ENCODE peak calls at places on chromosomes 6 and 20, in five cellular contexts. V is fibroblast of mammary gland, A is tibial artery, G is ovary, N is psoas muscle. Q is an unnamed sample.

GRCh38 chr6:166775180-166775922 is 148.3 kb upstream of the RPS6KA2 start:
- DNase-seq in N (no peak), A (peak; percentile 41), G (peak; percentile 60), V (peak; percentile 78), Q (peak; percentile 63)

GRCh38 chr6:116485786-116486185 is 24.6 kb downstream of the CALHM6 start:
- DNase-seq in N (no peak), A (no peak), V (peak; percentile 55), G (no peak), Q (no peak)

GRCh38 chr6:129749749-129750120 is 39.8 kb upstream of the ARHGAP18 start:
- DNase-seq in V (peak; percentile 91), G (no peak), A (no peak), N (no peak), Q (peak; percentile 87)

GRCh38 chr6:1851681-1852456 is 242.2 kb downstream of the FOXC1 start:
- DNase-seq in N (no peak), A (no peak), V (no peak), G (no peak), Q (no peak)

GRCh38 chr6:89270951-89271721 is 44.0 kb downstream of the GABRR2 start:
- DNase-seq in G (no peak), V (no peak), N (no peak), A (no peak), Q (no peak)

GRCh38 chr20:45111799-45112471 is 3.0 kb downstream of the WFDC5 start:
- DNase-seq in N (no peak), A (no peak), V (no peak), G (no peak), Q (no peak)

GRCh38 chr6:80203283-80203682 is 96.8 kb downstream of the BCKDHB start:
- DNase-seq in N (no peak), G (no peak), V (no peak), A (no peak), Q (no peak)

GRCh38 chr20:52490715-52491430 is 299.3 kb upstream of the ZFP64 start:
- DNase-seq in A (no peak), G (no peak), V (peak; percentile 51), N (no peak), Q (peak; percentile 96)

GRCh38 chr6:54970337-54970736 is 123.8 kb downstream of the FAM83B start:
- DNase-seq in G (no peak), A (no peak), N (no peak), V (no peak), Q (peak; percentile 88)

GRCh38 chr6:131116755-131117360 is 18.4 kb upstream of the AKAP7 start:
- DNase-seq in V (peak; percentile 68), A (no peak), G (no peak), N (no peak), Q (peak; percentile 53)

GRCh38 chr6:27814665-27815424 is 97.4 kb downstream of the OR2B2 start:
- DNase-seq in G (peak; percentile 65), A (peak; percentile 64), N (no peak), V (peak; percentile 98), Q (peak; percentile 90)

GRCh38 chr6:138346302-138347195 is 31.2 kb upstream of the SMIM28 start:
- DNase-seq in G (no peak), N (no peak), A (no peak), V (peak; percentile 22), Q (peak; percentile 33)

GRCh38 chr6:156883497-156884252 is 106.5 kb downstream of the ARID1B start:
- DNase-seq in A (no peak), V (peak; percentile 13), N (no peak), G (no peak), Q (peak; percentile 58)

GRCh38 chr6:156109713-156110112 is 654.1 kb upstream of the NOX3 start:
- DNase-seq in A (no peak), N (no peak), G (no peak), V (no peak), Q (no peak)

GRCh38 chr20:17655865-17656489 is 26.1 kb downstream of the RRBP1 start:
- DNase-seq in N (no peak), G (no peak), V (peak; percentile 69), A (peak; percentile 15), Q (peak; percentile 57)

GRCh38 chr6:126661646-126662045 is 321.7 kb downstream of the CENPW start:
- DNase-seq in V (peak; percentile 92), N (no peak), A (no peak), G (no peak), Q (peak; percentile 52)

GRCh38 chr6:95095855-95096254 is 481.5 kb upstream of the MANEA start:
- DNase-seq in V (no peak), N (no peak), A (no peak), G (no peak), Q (no peak)

GRCh38 chr6:95094751-95095150 is 482.6 kb upstream of the MANEA start:
- DNase-seq in A (no peak), G (no peak), V (peak; percentile 39), N (no peak), Q (peak; percentile 87)

GRCh38 chr6:95093154-95093553 is 484.2 kb upstream of the MANEA start:
- DNase-seq in N (no peak), V (no peak), A (no peak), G (no peak), Q (peak; percentile 85)

GRCh38 chr6:95091823-95092436 is 485.4 kb upstream of the MANEA start:
- DNase-seq in N (no peak), A (no peak), V (peak; percentile 63), G (no peak), Q (peak; percentile 75)

DNA sequence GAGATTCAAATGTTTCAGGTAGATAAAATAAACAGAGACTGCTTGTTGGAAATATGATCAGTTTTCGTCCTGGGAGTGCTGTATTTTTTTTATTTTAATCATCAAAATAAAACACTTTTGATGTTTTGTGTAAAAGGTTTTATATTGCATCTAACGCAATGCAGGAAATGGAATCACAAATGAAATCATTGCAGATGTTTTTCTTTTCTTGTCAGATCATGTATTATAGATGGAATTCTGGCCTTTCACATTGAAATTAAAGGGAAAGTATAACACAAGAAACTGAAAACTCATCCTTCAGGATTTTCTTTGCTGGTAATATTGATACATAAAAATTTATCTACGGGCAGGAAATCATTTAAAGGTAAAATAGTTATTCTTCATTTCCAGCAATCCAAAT is 482.1 kb upstream of the MANEA start:
- DNase-seq in V (no peak), G (no peak), A (no peak), N (no peak), Q (peak; percentile 76)
- H3K4me3 ChIP-seq in V (no peak overlapping the region), G (no peak overlapping the region), A (no peak overlapping the region), N (no peak overlapping the region), Q (no peak overlapping the region)

DNA sequence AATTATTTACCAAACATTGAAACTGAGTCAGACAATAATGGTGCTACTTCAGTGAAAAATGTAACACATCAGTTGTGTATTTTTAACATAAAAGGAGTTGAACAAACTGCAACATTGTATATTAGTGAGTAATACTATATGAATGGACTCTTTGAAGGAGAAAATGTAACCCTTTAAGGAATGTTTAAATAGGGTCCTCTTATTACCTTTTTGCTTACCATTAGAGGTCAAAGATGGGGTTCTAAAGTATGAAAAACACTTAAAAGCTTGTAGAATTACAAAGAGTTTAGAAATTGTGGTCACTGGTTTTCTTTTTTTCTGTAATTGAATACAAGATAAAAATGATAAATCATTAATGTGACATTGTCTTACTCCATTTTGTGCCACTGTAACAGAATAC is 43.3 kb downstream of the SESN1 start:
- DNase-seq in N (no peak), A (no peak), G (no peak), V (no peak), Q (no peak)
- H3K4me3 ChIP-seq in N (no peak overlapping the region), A (no peak overlapping the region), G (no peak overlapping the region), V (no peak overlapping the region), Q (no peak overlapping the region)

DNA sequence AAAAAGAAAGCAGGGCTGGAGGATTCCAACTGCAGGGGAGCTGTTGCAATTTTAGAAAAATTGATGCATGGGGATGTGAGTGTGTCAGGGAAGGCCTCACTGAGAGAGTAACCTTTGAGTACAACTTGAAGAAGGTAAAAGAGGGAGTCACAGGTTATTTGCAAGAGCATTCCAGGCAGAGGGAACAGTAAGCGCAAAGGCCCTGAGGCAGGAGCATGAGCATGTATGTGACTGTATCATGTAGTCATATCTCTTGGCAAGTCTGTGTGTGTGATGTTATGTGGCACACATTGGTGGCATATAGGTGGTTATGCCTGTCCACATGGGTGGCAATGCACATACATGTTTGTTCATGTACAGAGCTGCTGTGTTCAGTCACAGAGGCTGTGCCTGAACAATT is 71.2 kb upstream of the ZNFX1 start:
- DNase-seq in G (no peak), N (no peak), A (no peak), V (no peak), Q (no peak)
- H3K4me3 ChIP-seq in G (no peak overlapping the region), N (no peak overlapping the region), A (no peak overlapping the region), V (no peak overlapping the region), Q (no peak overlapping the region)

GRCh38 chr20:15632680-15633079 is 940.6 kb downstream of the KIF16B start:
- DNase-seq in G (no peak), A (no peak), V (no peak), N (no peak), Q (no peak)

GRCh38 chr20:15628954-15629353 is 944.3 kb downstream of the KIF16B start:
- DNase-seq in A (no peak), G (no peak), V (no peak), N (no peak), Q (no peak)

GRCh38 chr20:15627089-15627488 is 946.2 kb downstream of the KIF16B start:
- DNase-seq in N (no peak), G (no peak), V (no peak), A (no peak), Q (no peak)

GRCh38 chr20:15627501-15627903 is 945.7 kb downstream of the KIF16B start:
- DNase-seq in N (no peak), G (no peak), V (no peak), A (no peak), Q (no peak)
- H3K4me3 ChIP-seq in N (no peak overlapping the region), G (no peak overlapping the region), V (no peak overlapping the region), A (no peak overlapping the region), Q (no peak overlapping the region)

GRCh38 chr6:90294614-90294988 is 2.0 kb downstream of the BACH2 start:
- DNase-seq in A (no peak), G (peak; percentile 38), N (no peak), V (no peak), Q (no peak)
- H3K4me3 ChIP-seq in A (peak overlapping the region; percentile 77), G (peak overlapping the region; percentile 58), N (peak overlapping the region; percentile 85), V (peak overlapping the region; percentile 48), Q (no peak overlapping the region)

DNA sequence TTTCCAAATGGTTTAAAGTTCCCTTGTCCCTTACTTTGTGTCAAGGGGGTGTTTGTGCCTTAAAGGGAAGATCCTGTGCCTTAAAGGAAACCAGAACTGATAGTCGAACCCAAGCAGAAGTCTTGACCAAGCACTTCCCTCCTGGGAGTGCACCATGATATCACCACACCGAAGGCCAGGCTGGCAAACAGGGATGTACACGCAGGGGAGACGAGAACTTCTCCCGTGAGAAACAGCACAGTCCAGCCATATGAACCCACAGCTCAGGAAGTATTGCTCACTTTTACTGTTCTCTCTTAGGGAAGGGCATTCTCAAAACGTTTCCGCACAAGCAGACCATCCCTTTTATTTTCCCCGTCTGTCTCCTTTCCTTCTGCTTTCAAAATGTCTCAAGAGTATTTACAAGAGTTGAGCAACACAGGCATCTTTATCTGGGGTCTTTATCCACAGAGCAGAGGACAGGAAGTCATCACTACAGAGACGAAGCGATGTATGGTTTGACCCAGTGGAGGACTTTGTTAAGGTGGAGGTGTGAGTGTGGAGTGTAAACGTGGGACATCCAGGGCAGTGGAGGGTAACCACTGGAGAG is 12.8 kb upstream of the SERPINB1 start:
- DNase-seq in V (peak; percentile 45), N (no peak), A (no peak), G (no peak), Q (no peak)
- H3K4me3 ChIP-seq in V (peak overlapping the region; percentile 48), N (peak overlapping the region; percentile 62), A (peak overlapping the region; percentile 46), G (no peak overlapping the region), Q (no peak overlapping the region)

GRCh38 chr6:35291491-35291890 is 6.1 kb upstream of the DEF6 start:
- DNase-seq in V (no peak), A (no peak), N (no peak), G (no peak), Q (no peak)
- H3K4me3 ChIP-seq in V (no peak overlapping the region), A (no peak overlapping the region), N (no peak overlapping the region), G (no peak overlapping the region), Q (no peak overlapping the region)

Q was measured in bronchial epithelial cell.